ENCODE peak calls at places on chromosomes 7 and 10, in nine cellular contexts. B is M059J, Q is HFFc6, N is stromal cell of bone marrow, O is fibroblast of the conjunctiva, Y is dermis blood vessel endothelial cell, R is AG04449, G is T-cell, X is right lobe of liver. E is an unnamed sample.
A peak's percentile ranks its signal among the peaks of the same experiment; 100 is the strongest.

GRCh38 chr7:595621-596010 is 76.0 kb upstream of the PDGFA start:
- DNase-seq in R (no peak), X (no peak), Q (no peak), G (no peak), O (no peak), B (no peak), Y (no peak), N (no peak), E (no peak)

GRCh38 chr7:150846291-150847115 is 5.8 kb upstream of the AOC1 start:
- DNase-seq in R (no peak), G (no peak), O (no peak), Q (no peak), X (no peak), N (no peak), B (no peak), Y (no peak), E (no peak)

GRCh38 chr10:78185693-78186055 is 152.0 kb downstream of the RPS24 start:
- DNase-seq in B (peak; percentile 34), G (no peak), Y (peak; percentile 19), R (no peak), N (no peak), O (no peak), X (no peak), Q (no peak), E (no peak)

GRCh38 chr7:40656349-40656748 is 521.5 kb downstream of the SUGCT start:
- DNase-seq in X (no peak), R (no peak), B (no peak), O (no peak), Y (no peak), N (no peak), Q (no peak), G (no peak), E (no peak)

GRCh38 chr10:60704480-60704879 is 73.8 kb upstream of the CDK1 start:
- DNase-seq in O (no peak), R (no peak), G (no peak), Y (peak; percentile 60), X (no peak), Q (no peak), B (no peak), N (no peak), E (no peak)

GRCh38 chr7:155221547-155221946 is 76.1 kb upstream of the INSIG1 start:
- DNase-seq in X (no peak), G (no peak), Y (no peak), B (no peak), N (no peak), Q (no peak), O (no peak), R (no peak), E (no peak)

GRCh38 chr7:32259917-32260596 is 189.8 kb upstream of the PDE1C start:
- DNase-seq in Q (no peak), O (no peak), R (no peak), B (peak; percentile 2), G (no peak), N (no peak), X (no peak), Y (no peak), E (no peak)

GRCh38 chr7:146735992-146736391 is 619.4 kb downstream of the CNTNAP2 start:
- DNase-seq in X (no peak), G (no peak), Q (no peak), R (no peak), B (no peak), O (no peak), Y (no peak), N (no peak), E (no peak)

GRCh38 chr7:84042110-84042539 is 152.5 kb downstream of the SEMA3A start:
- DNase-seq in G (no peak), B (peak; percentile 94), O (peak; percentile 51), R (peak; percentile 73), X (no peak), N (peak; percentile 74), Y (peak; percentile 89), Q (peak; percentile 82), E (no peak)

GRCh38 chr7:132739271-132739955 is 163.1 kb upstream of the PLXNA4 start:
- DNase-seq in X (no peak), Y (no peak), Q (peak; percentile 88), R (peak; percentile 81), N (peak; percentile 97), G (no peak), B (peak; percentile 93), O (peak; percentile 71), E (no peak)

GRCh38 chr7:127107601-127108007 is 145.1 kb downstream of the GRM8 start:
- DNase-seq in B (peak; percentile 60), Q (peak; percentile 17), R (no peak), Y (peak; percentile 62), N (peak; percentile 9), O (no peak), G (no peak), X (no peak), E (peak; percentile 50)

GRCh38 chr10:67925449-67926005 is 41.1 kb downstream of the SIRT1 start:
- DNase-seq in O (no peak), Y (no peak), R (peak; percentile 77), Q (peak; percentile 80), X (no peak), N (peak; percentile 21), G (no peak), B (peak; percentile 59), E (no peak)

GRCh38 chr10:50625663-50626062 is 1.9 kb upstream of the SGMS1 start:
- DNase-seq in B (peak; percentile 7), N (no peak), Y (peak; percentile 5), Q (no peak), R (no peak), O (no peak), G (no peak), X (no peak), E (no peak)

GRCh38 chr7:46320956-46321355 is 399.9 kb upstream of the IGFBP3 start:
- DNase-seq in Q (no peak), N (no peak), B (no peak), G (no peak), O (peak; percentile 28), Y (peak; percentile 14), X (no peak), R (no peak), E (no peak)

GRCh38 chr10:76190871-76191270 is 759.4 kb downstream of the LRMDA start:
- DNase-seq in Q (no peak), G (no peak), R (no peak), B (peak; percentile 75), O (no peak), N (no peak), X (no peak), Y (no peak), E (no peak)

GRCh38 chr7:42107484-42107883 is 129.5 kb downstream of the GLI3 start:
- DNase-seq in N (peak; percentile 23), O (peak; percentile 49), Q (no peak), R (no peak), X (no peak), B (peak; percentile 66), G (no peak), Y (peak; percentile 32), E (no peak)

GRCh38 chr10:107433605-107434004 is 269.1 kb upstream of the SORCS1 start:
- DNase-seq in X (no peak), N (no peak), Q (no peak), B (no peak), R (no peak), G (no peak), O (no peak), Y (no peak), E (no peak)

E was measured in left lobe of liver.